ENCODE peak calls at places on chromosomes 12 and 14, in six cellular contexts. D is SJCRH30, Q is ecto neural progenitor cell, H is upper lobe of right lung, W is AG08395, A is GM19239. I is an unnamed sample.

GRCh38 chr12:114580306-114580705 is 103.7 kb downstream of the TBX3 start:
- DNase-seq in A (no peak), Q (no peak), H (no peak), W (no peak), D (no peak), I (no peak)

GRCh38 chr14:104808456-104808855 is 7.6 kb downstream of the ZBTB42 start:
- DNase-seq in H (peak), Q (no peak), D (no peak), A (no peak), W (no peak), I (no peak)

GRCh38 chr14:55332654-55333570 is 61.7 kb downstream of the FBXO34 start:
- DNase-seq in Q (no peak), D (peak), W (no peak), H (no peak), A (no peak), I (no peak)

GRCh38 chr14:94051115-94051514 is 25.0 kb downstream of the OTUB2 start:
- DNase-seq in A (no peak), W (peak), Q (peak), D (no peak), H (no peak), I (no peak)

GRCh38 chr14:66076166-66076565 is 410.0 kb upstream of the CCDC196 start:
- DNase-seq in Q (no peak), D (no peak), A (no peak), H (no peak), W (peak), I (no peak)

GRCh38 chr14:68012861-68013260 is 193.3 kb downstream of the RAD51B start:
- DNase-seq in W (no peak), A (no peak), D (peak), H (no peak), Q (no peak), I (no peak)

GRCh38 chr12:5000658-5001390 is 42.9 kb upstream of the KCNA5 start:
- DNase-seq in Q (no peak), H (no peak), A (no peak), W (no peak), D (peak), I (no peak)

GRCh38 chr14:74018029-74018703 is 922 bp downstream of the ENTPD5 start:
- DNase-seq in A (no peak), W (peak), Q (no peak), D (no peak), H (no peak), I (no peak)

I was measured in GM12864.